ENCODE peak calls at places on chromosomes 5 and 9, in six cellular contexts. G is esophagus squamous epithelium, O is uterus, V is upper lobe of left lung, Z is body of pancreas, N is gastrocnemius medialis. D is an unnamed sample.

GRCh38 chr5:169695025-169695625 is 58.0 kb downstream of the DOCK2 start:
- DNase-seq in G (no peak), O (no peak), V (no peak), Z (no peak), N (no peak), D (no peak)

GRCh38 chr5:177232761-177233160 is 70.8 kb downstream of the RAB24 start:
- DNase-seq in G (no peak), O (no peak), V (no peak), Z (no peak), N (no peak), D (no peak)

GRCh38 chr5:112366987-112367386 is 52.1 kb downstream of the EPB41L4A start:
- DNase-seq in G (no peak), O (no peak), V (no peak), Z (no peak), N (no peak), D (no peak)

GRCh38 chr9:124306098-124306735 is 48.5 kb downstream of the NEK6 start:
- DNase-seq in G (no peak), O (no peak), V (peak; percentile 38), Z (no peak), N (no peak), D (no peak)

GRCh38 chr5:135214897-135215616 is 181.0 kb upstream of the PITX1 start:
- DNase-seq in G (no peak), O (no peak), V (peak; percentile 52), Z (no peak), N (no peak), D (peak; percentile 37)

GRCh38 chr5:67425514-67425913 is 228.9 kb upstream of the CD180 start:
- DNase-seq in G (no peak), O (no peak), V (no peak), Z (no peak), N (no peak), D (no peak)

GRCh38 chr5:173729079-173729765 is 112.8 kb upstream of the BOD1 start:
- DNase-seq in G (no peak), O (no peak), V (peak; percentile 75), Z (no peak), N (no peak), D (no peak)

GRCh38 chr5:79841172-79841571 is 149.9 kb downstream of the MTX3 start:
- DNase-seq in G (no peak), O (no peak), V (no peak), Z (no peak), N (no peak), D (no peak)

GRCh38 chr5:7904170-7904569 is 35.2 kb downstream of the MTRR start:
- DNase-seq in G (no peak), O (no peak), V (no peak), Z (no peak), N (no peak), D (no peak)

GRCh38 chr9:76271755-76272154 is 122.5 kb downstream of the RFK start:
- DNase-seq in G (no peak), O (no peak), V (no peak), Z (no peak), N (no peak), D (no peak)

GRCh38 chr9:85723220-85723619 is 18.5 kb downstream of the AGTPBP1 start:
- DNase-seq in G (no peak), O (no peak), V (no peak), Z (no peak), N (no peak), D (no peak)

GRCh38 chr5:53482717-53483638 is 2.5 kb downstream of the FST start:
- DNase-seq in G (no peak), O (peak; percentile 31), V (peak; percentile 29), Z (peak; percentile 30), N (no peak), D (peak; percentile 47)

GRCh38 chr9:98303556-98304125 is 48.2 kb upstream of the TBC1D2 start:
- DNase-seq in G (no peak), O (no peak), V (no peak), Z (no peak), N (no peak), D (no peak)

GRCh38 chr9:128396970-128397613 is 23.6 kb upstream of the CERCAM start:
- DNase-seq in G (no peak), O (no peak), V (peak; percentile 38), Z (no peak), N (peak; percentile 14), D (no peak)

GRCh38 chr9:79757906-79758669 is 186.3 kb downstream of the TLE4 start:
- DNase-seq in G (no peak), O (no peak), V (no peak), Z (no peak), N (no peak), D (no peak)

GRCh38 chr9:16716631-16717030 is 153.8 kb downstream of the BNC2 start:
- DNase-seq in G (no peak), O (no peak), V (no peak), Z (no peak), N (no peak), D (no peak)

GRCh38 chr9:124815601-124816000 is 37.7 kb upstream of the WDR38 start:
- DNase-seq in G (no peak), O (no peak), V (no peak), Z (no peak), N (no peak), D (no peak)

GRCh38 chr5:52727568-52727967 is 60.1 kb upstream of the ITGA1 start:
- DNase-seq in G (no peak), O (peak; percentile 19), V (peak; percentile 44), Z (peak; percentile 18), N (no peak), D (no peak)

GRCh38 chr9:112194969-112195431 is 19.9 kb upstream of the SUSD1 start:
- DNase-seq in G (no peak), O (no peak), V (no peak), Z (no peak), N (no peak), D (no peak)

GRCh38 chr5:173760461-173761181 is 127.5 kb upstream of the CPEB4 start:
- DNase-seq in G (no peak), O (no peak), V (no peak), Z (no peak), N (peak; percentile 56), D (no peak)

GRCh38 chr5:171205375-171205774 is 103.7 kb upstream of the TLX3 start:
- DNase-seq in G (no peak), O (no peak), V (no peak), Z (no peak), N (no peak), D (no peak)

GRCh38 chr9:74920944-74921626 is 31.6 kb downstream of the C9orf40 start:
- DNase-seq in G (no peak), O (no peak), V (no peak), Z (no peak), N (no peak), D (no peak)

GRCh38 chr9:311837-312236 is 97.2 kb downstream of the DOCK8 start:
- DNase-seq in G (no peak), O (no peak), V (no peak), Z (no peak), N (no peak), D (no peak)

GRCh38 chr9:117189121-117189520 is 225.7 kb downstream of the ASTN2 start:
- DNase-seq in G (no peak), O (no peak), V (no peak), Z (no peak), N (no peak), D (no peak)

GRCh38 chr5:134945041-134945440 is 22.7 kb upstream of the CATSPER3 start:
- DNase-seq in G (no peak), O (no peak), V (no peak), Z (no peak), N (no peak), D (no peak)

GRCh38 chr9:91896096-91896495 is 53.9 kb downstream of the ROR2 start:
- DNase-seq in G (no peak), O (no peak), V (no peak), Z (no peak), N (no peak), D (no peak)

DNA sequence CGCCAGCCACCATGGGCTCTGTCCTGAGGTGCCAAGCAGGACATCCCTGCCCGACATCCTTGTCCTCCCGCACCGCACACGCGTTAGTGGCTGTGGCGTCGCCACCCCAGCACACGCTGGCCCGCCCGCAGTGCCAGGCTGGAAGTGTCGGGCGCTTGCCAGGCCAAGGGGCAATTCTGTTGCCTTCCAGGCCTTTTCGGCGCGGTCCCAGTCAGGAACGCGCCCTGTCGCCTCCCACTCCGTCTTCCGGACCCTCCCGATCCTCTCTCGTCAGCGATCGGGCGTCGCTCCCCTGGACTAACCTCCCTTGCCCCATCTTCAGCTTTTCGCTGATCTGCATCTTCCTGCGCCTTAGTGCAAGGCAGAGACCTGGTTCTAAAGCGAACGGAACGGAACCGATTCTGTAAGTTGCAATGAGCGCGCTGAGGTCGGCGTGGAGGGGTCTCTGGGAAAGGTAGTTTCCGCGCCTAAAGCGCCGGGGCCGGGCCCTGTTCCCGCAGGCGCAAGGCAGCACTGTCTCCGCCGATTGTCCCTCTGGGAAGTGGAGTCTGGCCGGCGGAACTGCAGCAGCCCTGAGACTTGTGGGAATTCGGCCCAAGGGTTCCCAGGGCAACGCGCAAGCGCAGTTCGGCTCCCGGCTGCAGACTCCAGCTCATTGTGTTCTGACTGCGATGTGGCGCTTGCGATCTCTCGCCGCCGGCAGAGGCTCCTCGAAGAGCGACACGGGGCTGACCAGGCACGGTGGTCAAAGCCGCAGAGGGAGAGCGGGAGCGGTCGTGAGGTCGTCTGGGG is at the start of gene ZNF454:
- DNase-seq in G (peak; percentile 2), O (peak; percentile 95), V (peak; percentile 86), Z (peak; percentile 97), N (peak; percentile 50), D (peak; percentile 80)
- H3K9me3 ChIP-seq in G (peaks cover 91% of the 10 kb centered on the region), O (no peaks in the 10 kb centered on the region), V (peaks cover 31% of the 10 kb centered on the region), Z (peaks cover 43% of the 10 kb centered on the region), N (peaks cover 27% of the 10 kb centered on the region), D (no peaks in the 10 kb centered on the region)

GRCh38 chr9:126722922-126723806 is 81.7 kb upstream of the ZBTB43 start:
- DNase-seq in G (no peak), O (peak; percentile 44), V (peak; percentile 48), Z (peak; percentile 48), N (no peak), D (peak; percentile 63)
- TF ChIP-seq POLR2A in G (no peak), O (no peak), V (peak; percentile 23), Z (no peak), N (no peak), D (peak; percentile 30)

DNA sequence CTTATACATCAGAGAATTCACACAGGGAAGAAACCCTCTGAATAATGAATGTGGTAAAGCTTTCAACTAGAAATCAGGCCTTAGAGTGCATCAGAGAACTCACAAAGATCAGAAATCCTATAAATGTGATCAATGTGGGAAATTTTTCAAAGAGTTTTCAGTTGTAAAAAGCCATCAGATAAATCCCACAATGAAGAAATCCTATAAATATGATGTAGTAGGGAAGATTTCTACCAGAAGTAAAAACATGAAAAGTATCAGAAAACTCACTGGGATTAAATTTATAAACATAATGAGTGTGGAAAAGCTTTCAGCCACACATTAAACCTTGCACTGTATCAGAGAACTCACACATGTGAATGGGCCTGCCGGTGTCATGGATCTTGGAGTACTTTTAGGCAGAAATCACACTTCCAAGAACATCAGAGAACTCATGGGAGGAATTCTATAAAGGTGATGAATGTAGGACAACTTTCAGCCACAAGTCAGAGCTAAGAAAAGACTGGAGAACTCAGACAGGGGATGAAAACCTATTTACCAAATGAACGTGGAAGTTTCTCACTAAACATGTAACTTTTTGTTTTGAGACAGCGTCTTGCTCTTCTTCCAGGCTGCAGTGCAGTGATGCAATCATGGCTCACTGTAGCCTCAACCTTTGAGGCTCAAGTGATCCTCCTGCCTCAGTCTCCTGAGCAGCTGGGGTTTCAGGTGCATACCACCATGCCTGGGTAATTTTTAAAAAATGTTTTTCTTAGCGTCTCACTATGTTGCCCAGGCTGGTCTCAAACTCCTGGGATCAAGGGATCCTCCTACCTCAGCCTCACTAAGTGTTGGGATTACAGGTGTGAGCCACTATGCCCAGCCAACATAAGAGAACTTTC is 39.5 kb downstream of the ZNF510 start:
- DNase-seq in G (no peak), O (no peak), V (no peak), Z (no peak), N (no peak), D (no peak)
- H3K9me3 ChIP-seq in G (peaks cover 96% of the 10 kb centered on the region), O (no peaks in the 10 kb centered on the region), V (peaks cover 34% of the 10 kb centered on the region), Z (peaks cover 21% of the 10 kb centered on the region), N (peaks cover 24% of the 10 kb centered on the region), D (no peaks in the 10 kb centered on the region)

GRCh38 chr5:132459983-132460834 is 30.4 kb downstream of the IRF1 start:
- DNase-seq in G (no peak), O (no peak), V (peak; percentile 81), Z (peak; percentile 43), N (no peak), D (peak; percentile 60)
- TF ChIP-seq POLR2A in G (no peak), O (no peak), V (peak; percentile 25), Z (no peak), N (no peak), D (no peak)

D was measured in Peyer's patch.